ENCODE peak calls at places on chromosome X, in ten cellular contexts. B is posterior cingulate gyrus; U is activated T-helper 9 cell treated with anti-CD3 and anti-CD28 coated beads, Interleukin-2, amount 50 U/mL, for 16 hours; O is WERI-Rb-1; Q is H1; J is activated CD4-positive, alpha-beta T cell treated with anti-CD3 and anti-CD28 coated beads for 1 hour; M is cardiac septum; X is amygdala; T is activated T-helper 1 cell treated with anti-CD3 and anti-CD28 coated beads, Interleukin-12 subunit alpha, Interleukin-12 subunit beta, Interleukin-2, Interleukin-4 antibody, amounts not matched to agents 30 ng/mL and 10 ng/mL and 1 ng/mL, durations not matched to agents 14 hours and 24 hours and 36 hours; C is astrocyte of the spinal cord. H is an unnamed sample.

GRCh38 chrX:107226766-107227165 is 20.4 kb downstream of the DNAAF6 start:
- DNase-seq in O (no peak), Q (no peak), M (no peak), X (no peak), T (no peak), U (no peak), J (no peak), B (no peak), C (no peak), H (no peak)

GRCh38 chrX:149982310-149982709 is 44.0 kb upstream of the EOLA2 start:
- DNase-seq in O (no peak), U (no peak), B (no peak), T (no peak), M (no peak), J (no peak), Q (no peak), C (no peak), X (no peak), H (no peak)

GRCh38 chrX:37543324-37543723 is 28.1 kb upstream of the LANCL3 start:
- DNase-seq in M (no peak), C (no peak), B (no peak), J (no peak), O (no peak), T (no peak), X (no peak), U (no peak), Q (no peak), H (no peak)

GRCh38 chrX:154327026-154327820 is 31.6 kb downstream of the TKTL1 start:
- DNase-seq in T (peak; percentile 34), U (no peak), Q (no peak), B (no peak), O (no peak), M (no peak), C (peak; percentile 16), X (no peak), J (peak; percentile 21), H (no peak)

GRCh38 chrX:147803948-147804347 is 107.8 kb upstream of the FMR1 start:
- DNase-seq in X (no peak), B (no peak), J (no peak), T (no peak), Q (no peak), C (peak; percentile 1), O (no peak), M (no peak), U (no peak), H (no peak)

GRCh38 chrX:13520931-13521330 is 48.5 kb upstream of the EGFL6 start:
- DNase-seq in T (no peak), U (no peak), O (no peak), M (no peak), Q (no peak), B (no peak), X (no peak), J (no peak), C (no peak), H (no peak)

GRCh38 chrX:109327271-109327670 is 154.6 kb downstream of the GUCY2F start:
- DNase-seq in B (no peak), M (no peak), T (no peak), X (no peak), U (no peak), Q (no peak), C (peak; percentile 55), J (no peak), O (no peak), H (no peak)

GRCh38 chrX:103565752-103566151 is 19.6 kb upstream of the TCEAL4 start:
- DNase-seq in Q (no peak), C (peak; percentile 55), X (no peak), J (no peak), O (no peak), U (no peak), B (no peak), T (no peak), M (no peak), H (no peak)

GRCh38 chrX:23031600-23031999 is 31.8 kb downstream of the DDX53 start:
- DNase-seq in Q (no peak), U (no peak), T (no peak), C (no peak), J (no peak), B (no peak), X (no peak), O (no peak), M (no peak), H (no peak)

GRCh38 chrX:139211568-139212182 is 318.9 kb upstream of the F9 start:
- DNase-seq in X (no peak), C (no peak), J (no peak), Q (no peak), T (no peak), B (no peak), U (no peak), O (no peak), M (no peak), H (no peak)

GRCh38 chrX:65932173-65933084 is 107.5 kb downstream of the VSIG4 start:
- DNase-seq in U (no peak), J (no peak), O (peak; percentile 29), X (no peak), T (no peak), C (no peak), M (no peak), B (no peak), Q (no peak), H (no peak)

GRCh38 chrX:37854748-37855147 is 7.4 kb upstream of the DYNLT3 start:
- DNase-seq in X (no peak), B (no peak), O (no peak), Q (no peak), J (no peak), U (no peak), C (no peak), M (no peak), T (no peak), H (no peak)

GRCh38 chrX:112279940-112280339 is 197.4 kb upstream of the TRPC5 start:
- DNase-seq in O (no peak), X (no peak), B (no peak), J (no peak), T (no peak), Q (no peak), M (no peak), U (no peak), C (no peak), H (no peak)

GRCh38 chrX:134688839-134689238 is 30.6 kb upstream of the PLAC1 start:
- DNase-seq in T (no peak), U (no peak), O (no peak), M (no peak), C (peak; percentile 51), X (no peak), B (no peak), J (no peak), Q (no peak), H (no peak)